ENCODE peak calls at places on chromosomes 12 and 14, in five cellular contexts. C is SK-N-SH, G is IMR-90, H is K562, W is GM12878. L is an unnamed sample.

GRCh38 chr12:50765325-50765911 is 1.5 kb downstream of the ATF1 start:
- DNase-seq in G (peak; percentile 56), H (peak; percentile 38), C (peak; percentile 62), W (no peak), L (peak; percentile 50)

GRCh38 chr12:66636771-66637170 is 42.1 kb downstream of the GRIP1 start:
- DNase-seq in H (no peak), C (no peak), G (no peak), W (no peak), L (no peak)

GRCh38 chr14:37819155-37820015 is 224.0 kb downstream of the TTC6 start:
- DNase-seq in W (no peak), H (no peak), C (no peak), G (peak; percentile 29), L (peak; percentile 97)

GRCh38 chr14:95862243-95862642 is 14.4 kb upstream of the TUNAR start:
- DNase-seq in W (no peak), H (no peak), G (peak; percentile 12), C (no peak), L (no peak)

GRCh38 chr12:124861492-124861891 is 2.2 kb downstream of the SCARB1 start:
- DNase-seq in H (peak; percentile 56), G (no peak), W (peak; percentile 39), C (no peak), L (no peak)

GRCh38 chr12:40874868-40875267 is 182.6 kb downstream of the CNTN1 start:
- DNase-seq in G (no peak), W (no peak), C (no peak), H (no peak), L (no peak)

GRCh38 chr14:63186453-63186852 is 17.8 kb upstream of the RHOJ start:
- DNase-seq in H (no peak), G (peak; percentile 75), W (no peak), C (no peak), L (no peak)

GRCh38 chr12:2395352-2395977 is 342.7 kb downstream of the CACNA1C start:
- DNase-seq in C (peak; percentile 78), H (peak; percentile 73), W (no peak), G (peak; percentile 28), L (peak; percentile 29)

GRCh38 chr14:104403421-104404220 is 175.9 kb upstream of the C14orf180 start:
- DNase-seq in W (no peak), H (no peak), C (no peak), G (no peak), L (no peak)

GRCh38 chr14:96086574-96087077 is 47.5 kb downstream of the C14orf132 start:
- DNase-seq in G (peak; percentile 25), W (no peak), H (no peak), C (no peak), L (no peak)

GRCh38 chr12:26062566-26062965 is 62.3 kb downstream of the BHLHE41 start:
- DNase-seq in C (no peak), G (peak; percentile 57), H (no peak), W (no peak), L (no peak)
- TF ChIP-seq MXI1 in C (no peak), G (no peak), H (no peak), W (no peak), L (no peak)

GRCh38 chr12:102765736-102766135 is 151.3 kb downstream of the PAH start:
- DNase-seq in C (no peak), W (no peak), H (no peak), G (no peak), L (no peak)

GRCh38 chr12:102766961-102767360 is 150.1 kb downstream of the PAH start:
- DNase-seq in G (no peak), C (no peak), W (no peak), H (no peak), L (no peak)

DNA sequence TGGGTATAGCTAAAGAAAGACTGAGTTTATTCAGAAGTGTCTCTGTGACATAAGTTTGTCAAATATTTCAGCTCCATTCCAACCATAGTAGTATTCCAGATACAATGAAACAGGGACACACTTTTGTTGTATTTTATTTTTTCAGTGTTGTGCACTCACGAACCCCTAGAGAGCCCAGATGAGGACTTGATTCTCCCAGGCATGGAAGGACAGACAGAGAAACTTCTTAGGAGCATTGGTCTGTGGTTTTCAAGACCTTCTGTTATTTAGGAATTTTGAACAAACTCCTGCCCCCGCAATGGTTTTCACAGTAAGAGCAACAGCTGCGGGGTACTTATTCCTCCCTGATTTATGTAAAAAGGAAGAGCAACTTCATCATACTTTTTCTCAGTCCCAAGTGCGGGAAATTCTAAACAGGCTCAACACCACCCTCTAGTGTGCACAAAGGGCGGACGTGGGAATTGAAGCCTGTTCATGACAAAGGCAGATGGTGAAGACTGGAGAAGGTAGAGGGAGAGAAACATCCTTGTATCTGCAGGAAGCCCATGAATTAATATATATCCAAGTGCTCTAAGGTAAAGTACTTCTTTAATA is 147.6 kb downstream of the PAH start:
- DNase-seq in C (peak; percentile 25), H (peak; percentile 45), G (peak; percentile 58), W (peak; percentile 40), L (peak; percentile 34)
- TF ChIP-seq MXI1 in C (no peak), H (no peak), G (no peak), W (no peak), L (no peak)

GRCh38 chr14:24215495-24216344 is at the start of gene MDP1:
- DNase-seq in W (peak; percentile 79), C (peak; percentile 86), H (peak; percentile 75), G (peak; percentile 83), L (peak; percentile 95)

GRCh38 chr14:24216345-24216699 is 456 bp upstream of the MDP1 start:
- DNase-seq in G (no peak), H (no peak), C (no peak), W (no peak), L (no peak)

GRCh38 chr14:24213866-24214652 is 771 bp upstream of the CHMP4A start:
- DNase-seq in W (no peak), H (no peak), C (no peak), G (no peak), L (peak; percentile 42)

GRCh38 chr14:24219521-24219920 is 3.7 kb upstream of the MDP1 start:
- DNase-seq in G (no peak), C (no peak), H (no peak), W (no peak), L (no peak)

GRCh38 chr14:24219080-24219479 is 3.2 kb upstream of the MDP1 start:
- DNase-seq in G (no peak), W (no peak), H (no peak), C (no peak), L (no peak)
- TF ChIP-seq MXI1 in G (no peak), W (no peak), H (no peak), C (no peak), L (no peak)

DNA sequence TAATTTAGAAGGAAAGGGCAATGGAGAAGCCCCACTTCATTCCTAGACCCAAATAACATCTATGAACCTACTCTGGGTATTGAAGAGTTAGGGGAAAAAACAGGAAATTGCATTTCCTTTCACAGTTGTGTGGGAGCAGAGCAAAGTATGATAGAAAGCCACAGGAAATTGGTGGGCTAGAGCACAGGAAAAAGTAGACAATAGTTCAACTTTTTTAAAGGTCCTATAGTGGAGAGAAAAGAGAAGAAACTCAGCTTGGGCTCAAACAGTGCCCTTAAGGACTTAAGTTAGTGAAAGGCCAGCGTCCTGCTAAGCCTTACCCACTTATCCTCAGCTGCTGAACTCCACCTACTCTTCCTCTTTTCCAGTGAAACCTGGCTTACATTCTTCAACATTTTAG is 258.1 kb downstream of the DPY19L2 start:
- DNase-seq in G (no peak), C (no peak), W (no peak), H (no peak), L (no peak)
- TF ChIP-seq MXI1 in G (no peak), C (no peak), W (no peak), H (no peak), L (no peak)

GRCh38 chr12:120999191-121000120 is 16.8 kb downstream of the C12orf43 start:
- DNase-seq in C (peak; percentile 50), H (peak; percentile 53), G (peak; percentile 62), W (no peak), L (no peak)
- TF ChIP-seq MXI1 in C (no peak), H (no peak), G (no peak), W (no peak), L (no peak)

DNA sequence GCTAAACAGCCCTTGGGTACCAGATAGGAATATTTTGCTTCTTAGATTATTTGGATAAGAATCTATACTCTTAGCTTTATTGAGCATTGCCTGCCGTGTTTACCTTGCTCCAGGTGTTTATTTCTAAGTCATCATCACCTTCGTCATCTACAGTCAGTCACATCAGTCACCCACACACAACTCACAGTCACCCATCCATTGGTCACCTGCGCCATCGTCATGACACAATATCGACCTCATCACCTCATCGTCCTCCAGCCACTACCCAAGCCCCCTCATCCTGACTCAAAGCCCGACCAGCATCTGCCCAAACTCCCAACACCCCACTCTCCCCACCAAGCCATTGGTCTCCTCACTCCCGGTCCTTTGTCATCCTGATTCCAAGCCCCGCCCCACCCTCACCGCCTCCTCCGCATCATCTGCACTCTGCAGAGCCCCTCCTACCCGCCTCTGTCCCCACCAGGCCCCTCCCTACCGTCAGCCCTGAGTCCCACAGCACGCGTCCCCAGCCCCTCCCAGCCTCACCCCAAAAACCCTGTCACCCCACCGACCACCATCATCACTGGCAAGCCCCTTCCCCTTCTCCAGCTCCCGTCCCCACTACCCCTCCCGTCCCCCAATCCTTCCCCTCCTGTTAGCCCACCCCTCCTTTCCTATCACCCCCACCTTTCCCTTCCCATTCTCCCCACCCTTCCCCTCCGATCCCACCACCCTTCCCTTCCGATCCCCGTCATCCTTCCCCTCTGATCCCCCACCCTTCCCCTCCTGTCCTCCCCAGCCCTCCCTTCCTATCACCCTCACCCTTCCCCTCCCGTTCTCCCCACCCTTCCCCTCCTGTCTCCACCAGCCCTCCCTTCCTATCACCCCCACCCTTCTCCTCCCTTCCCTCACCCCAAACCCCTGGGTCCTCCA is 9.8 kb downstream of the DLK1 start:
- DNase-seq in H (peak; percentile 77), W (no peak), G (no peak), C (peak; percentile 69), L (no peak)
- TF ChIP-seq MXI1 in H (no peak), W (no peak), G (no peak), C (no peak), L (no peak)

GRCh38 chr14:23299186-23299521 is 3.5 kb downstream of the PPP1R3E start:
- DNase-seq in W (no peak), H (no peak), C (no peak), G (no peak), L (no peak)

GRCh38 chr14:23297878-23298277 is 4.8 kb downstream of the PPP1R3E start:
- DNase-seq in G (no peak), C (no peak), H (no peak), W (no peak), L (no peak)

GRCh38 chr14:23294734-23295561 is 7.7 kb downstream of the PPP1R3E start:
- DNase-seq in C (peak; percentile 54), G (peak; percentile 51), W (no peak), H (peak; percentile 21), L (peak; percentile 77)

GRCh38 chr14:23296012-23296777 is 6.5 kb downstream of the PPP1R3E start:
- DNase-seq in H (no peak), C (no peak), G (no peak), W (no peak), L (no peak)

GRCh38 chr14:23297096-23297495 is 5.6 kb downstream of the PPP1R3E start:
- DNase-seq in C (no peak), H (no peak), G (no peak), W (no peak), L (no peak)
- TF ChIP-seq MXI1 in C (no peak), H (no peak), G (no peak), W (no peak), L (no peak)